ENCODE peak calls at places on chromosomes 6 and 20, in six cellular contexts. G is GM23338; C is endothelial cell; L is breast epithelium; K is CD4-positive, alpha-beta T cell; O is heart right ventricle. F is an unnamed sample.

GRCh38 chr20:23832775-23833508 is 6.4 kb upstream of the CST2 start:
- DNase-seq in G (no peak), C (no peak), L (no peak), K (no peak), O (no peak), F (no peak)

GRCh38 chr6:89834884-89835792 is 5.5 kb downstream of the CASP8AP2 start:
- DNase-seq in G (no peak), C (no peak), L (no peak), K (no peak), O (no peak), F (peak)

GRCh38 chr6:149334201-149334600 is 16.7 kb downstream of the TAB2 start:
- DNase-seq in G (no peak), C (no peak), L (no peak), K (no peak), O (no peak), F (no peak)

GRCh38 chr20:61742097-61742805 is 323.4 kb downstream of the TAF4 start:
- DNase-seq in G (no peak), C (no peak), L (no peak), K (no peak), O (no peak), F (no peak)

GRCh38 chr6:148152244-148152643 is 190.4 kb upstream of the SASH1 start:
- DNase-seq in G (no peak), C (no peak), L (no peak), K (no peak), O (no peak), F (no peak)

GRCh38 chr20:35151739-35152138 is 4.6 kb upstream of the EDEM2 start:
- DNase-seq in G (no peak), C (no peak), L (no peak), K (no peak), O (no peak), F (no peak)

GRCh38 chr20:47878601-47879004 is 93.3 kb upstream of the SULF2 start:
- DNase-seq in G (no peak), C (no peak), L (no peak), K (no peak), O (no peak), F (no peak)

GRCh38 chr6:54717849-54718455 is 128.6 kb upstream of the FAM83B start:
- DNase-seq in G (peak), C (peak), L (peak), K (no peak), O (no peak), F (peak)

GRCh38 chr20:34074101-34074760 is 37.8 kb downstream of the EIF2S2 start:
- DNase-seq in G (no peak), C (no peak), L (no peak), K (no peak), O (no peak), F (no peak)

GRCh38 chr6:19472168-19472567 is 365.0 kb upstream of the ID4 start:
- DNase-seq in G (no peak), C (no peak), L (no peak), K (no peak), O (no peak), F (no peak)

GRCh38 chr6:169701218-169701952 is 444 bp downstream of the WDR27 start:
- DNase-seq in G (peak), C (no peak), L (no peak), K (no peak), O (no peak), F (no peak)

GRCh38 chr20:1448081-1448627 is 18.5 kb downstream of the NSFL1C start:
- DNase-seq in G (no peak), C (no peak), L (no peak), K (no peak), O (no peak), F (no peak)

GRCh38 chr6:164133095-164133494 is 718.6 kb downstream of the QKI start:
- DNase-seq in G (no peak), C (no peak), L (no peak), K (no peak), O (no peak), F (no peak)

GRCh38 chr6:132275253-132275970 is 125.9 kb downstream of the MOXD1 start:
- DNase-seq in G (peak), C (no peak), L (no peak), K (no peak), O (no peak), F (no peak)

GRCh38 chr20:12030470-12030869 is 112.8 kb downstream of the BTBD3 start:
- DNase-seq in G (no peak), C (no peak), L (no peak), K (no peak), O (no peak), F (no peak)

GRCh38 chr20:54794874-54795273 is 319.5 kb downstream of the DOK5 start:
- DNase-seq in G (no peak), C (no peak), L (no peak), K (no peak), O (no peak), F (no peak)

GRCh38 chr20:8788275-8788674 is 280.6 kb upstream of the PLCB4 start:
- DNase-seq in G (no peak), C (no peak), L (no peak), K (no peak), O (no peak), F (no peak)

GRCh38 chr6:26383624-26384417 is 913 bp downstream of the BTN2A2 start:
- DNase-seq in G (peak), C (no peak), L (peak), K (no peak), O (no peak), F (no peak)

GRCh38 chr6:5172057-5172683 is 87.0 kb downstream of the PPP1R3G start:
- DNase-seq in G (peak), C (no peak), L (no peak), K (no peak), O (no peak), F (no peak)

GRCh38 chr6:29908341-29908662 is 34.0 kb upstream of the HLA-A start:
- DNase-seq in G (no peak), C (no peak), L (no peak), K (no peak), O (no peak), F (no peak)

GRCh38 chr6:149128489-149129145 is 188.9 kb upstream of the TAB2 start:
- DNase-seq in G (no peak), C (no peak), L (no peak), K (no peak), O (no peak), F (no peak)

GRCh38 chr6:4085329-4085695 is 6.4 kb upstream of the FAM217A start:
- DNase-seq in G (no peak), C (no peak), L (no peak), K (no peak), O (no peak), F (no peak)

GRCh38 chr6:28736121-28736520 is 187.7 kb downstream of the TRIM27 start:
- DNase-seq in G (no peak), C (no peak), L (no peak), K (no peak), O (no peak), F (no peak)

GRCh38 chr6:34934516-34934915 is 45.5 kb downstream of the ANKS1A start:
- DNase-seq in G (no peak), C (no peak), L (peak), K (no peak), O (peak), F (no peak)

GRCh38 chr6:121408321-121408720 is 27.1 kb upstream of the GJA1 start:
- DNase-seq in G (no peak), C (no peak), L (no peak), K (no peak), O (no peak), F (no peak)

DNA sequence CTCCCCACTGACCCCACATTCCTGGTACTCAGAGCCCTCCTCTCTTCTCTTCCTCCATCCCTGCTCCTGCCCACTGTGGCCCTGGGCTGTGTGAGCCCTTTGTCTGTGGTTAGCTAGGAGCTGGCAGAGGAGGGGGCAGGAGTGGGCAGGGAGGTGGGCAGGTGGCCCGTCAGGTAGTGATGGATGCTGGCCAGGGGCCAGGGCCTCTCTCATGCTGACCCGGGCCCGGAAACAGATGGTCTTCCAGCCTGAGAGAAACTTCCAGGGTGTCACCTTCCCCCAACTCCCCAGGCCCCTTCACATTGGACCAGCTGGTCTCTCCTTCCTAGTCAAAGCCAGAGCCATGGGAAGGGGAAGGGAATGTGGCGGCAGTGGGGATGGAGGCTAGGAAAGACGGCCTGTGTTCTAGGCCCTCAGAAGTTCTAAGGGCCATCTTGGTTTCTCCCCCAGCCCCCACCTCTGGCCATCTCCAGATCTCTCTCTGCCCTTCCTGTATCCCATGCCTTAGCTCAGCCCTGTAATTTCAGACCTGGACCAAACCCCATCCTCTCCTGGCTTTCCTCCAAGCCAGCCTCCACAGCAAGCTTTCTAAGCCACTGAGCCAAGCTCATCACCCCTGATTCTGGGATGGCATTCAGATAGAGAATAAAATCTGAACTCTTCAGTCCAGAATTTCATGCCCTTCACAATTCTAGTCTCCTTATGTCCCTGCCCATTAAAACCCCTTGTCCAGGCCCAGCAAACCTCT is 19.1 kb upstream of the CCM2L start:
- DNase-seq in G (no peak), C (no peak), L (no peak), K (no peak), O (no peak), F (no peak)
- TF ChIP-seq CTCF in G (no peak), C (no peak), L (no peak), K (no peak), O (no peak), F (no peak)

DNA sequence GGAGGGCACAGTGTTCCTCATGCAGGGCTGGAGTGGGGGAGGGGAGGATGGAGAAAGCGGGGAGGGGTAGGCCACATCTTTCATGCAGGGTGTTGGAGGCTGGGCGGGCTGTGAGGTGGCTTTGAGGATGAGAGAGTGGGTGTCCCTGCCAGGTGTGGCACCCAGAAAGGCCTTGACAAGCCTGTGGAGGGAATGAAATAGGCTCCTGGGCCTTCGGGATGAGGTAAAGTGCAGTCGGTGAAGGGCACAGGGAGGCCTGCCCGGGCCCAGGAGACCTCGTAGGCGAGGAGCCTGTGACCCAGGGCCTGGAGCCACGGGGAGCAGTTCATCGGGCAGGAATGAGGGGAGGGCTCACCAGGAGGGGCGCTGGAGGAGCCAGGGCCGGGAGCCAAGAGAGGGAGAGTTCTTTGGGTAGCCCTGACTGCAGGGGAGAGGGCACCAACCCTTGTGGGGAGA is 7.6 kb downstream of the CEBPB start:
- DNase-seq in G (peak), C (no peak), L (no peak), K (no peak), O (no peak), F (no peak)
- TF ChIP-seq CTCF in G (no peak), C (no peak), L (no peak), K (no peak), O (no peak), F (no peak)

GRCh38 chr6:40537446-40537845 is 49.7 kb downstream of the LRFN2 start:
- DNase-seq in G (no peak), C (no peak), L (no peak), K (no peak), O (no peak), F (no peak)

GRCh38 chr6:40535784-40536380 is 51.3 kb downstream of the LRFN2 start:
- DNase-seq in G (no peak), C (no peak), L (no peak), K (no peak), O (no peak), F (no peak)

GRCh38 chr6:40535105-40535783 is 51.9 kb downstream of the LRFN2 start:
- DNase-seq in G (no peak), C (no peak), L (no peak), K (no peak), O (no peak), F (no peak)

GRCh38 chr6:40538556-40538955 is 48.6 kb downstream of the LRFN2 start:
- DNase-seq in G (no peak), C (no peak), L (no peak), K (no peak), O (no peak), F (no peak)

DNA sequence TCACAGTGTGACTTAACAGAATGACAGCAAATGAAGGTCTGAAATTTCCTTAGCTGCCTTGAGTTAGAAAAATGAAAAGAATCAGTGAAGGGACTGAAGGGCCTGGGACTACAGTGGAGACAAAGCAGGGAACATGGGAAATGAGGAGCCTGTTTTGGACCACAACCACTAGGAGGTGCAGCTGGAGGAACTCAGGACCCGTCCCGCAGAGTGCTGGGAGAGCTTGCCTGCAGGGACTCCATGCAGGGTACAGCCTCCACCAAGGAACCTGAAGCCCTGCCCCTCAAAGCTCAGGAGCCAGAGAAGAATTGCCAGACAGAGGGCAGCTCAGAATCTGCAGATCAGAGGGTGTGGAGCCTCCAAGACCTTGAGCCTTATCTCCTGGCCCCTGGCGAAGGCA is 50.7 kb downstream of the LRFN2 start:
- DNase-seq in G (peak), C (peak), L (no peak), K (no peak), O (no peak), F (no peak)
- TF ChIP-seq CTCF in G (peak), C (peak), L (no peak), K (no peak), O (peak), F (no peak)

GRCh38 chr20:22816016-22816415 is 219.1 kb upstream of the SSTR4 start:
- DNase-seq in G (no peak), C (no peak), L (no peak), K (no peak), O (no peak), F (no peak)

GRCh38 chr20:22819134-22819533 is 216.0 kb upstream of the SSTR4 start:
- DNase-seq in G (no peak), C (no peak), L (no peak), K (no peak), O (no peak), F (no peak)

GRCh38 chr20:22815206-22815551 is 219.9 kb upstream of the SSTR4 start:
- DNase-seq in G (no peak), C (no peak), L (no peak), K (no peak), O (no peak), F (no peak)

GRCh38 chr20:22814475-22815205 is 220.5 kb upstream of the SSTR4 start:
- DNase-seq in G (no peak), C (no peak), L (no peak), K (no peak), O (no peak), F (no peak)

DNA sequence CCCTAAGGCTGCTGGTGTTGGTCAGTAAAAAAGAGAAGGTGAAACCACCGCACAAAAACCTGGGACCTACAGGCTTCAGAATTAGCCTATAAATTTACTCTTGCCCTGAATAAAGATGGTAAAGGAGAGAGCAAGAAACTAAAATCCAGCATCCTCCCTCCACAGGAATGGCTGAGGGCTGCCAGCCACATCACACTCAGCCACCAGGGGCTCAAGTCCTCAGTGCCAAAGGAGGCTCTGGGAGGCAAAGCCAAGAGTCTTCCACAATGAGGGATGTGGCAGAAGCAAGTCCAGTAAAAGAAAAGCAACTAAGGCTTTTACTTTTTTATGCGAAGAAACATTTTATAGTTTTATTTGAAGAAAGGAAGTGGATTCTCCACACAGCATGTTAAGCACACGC is 219.5 kb upstream of the SSTR4 start:
- DNase-seq in G (peak), C (no peak), L (no peak), K (no peak), O (no peak), F (no peak)
- TF ChIP-seq CTCF in G (peak), C (peak), L (no peak), K (no peak), O (no peak), F (no peak)

DNA sequence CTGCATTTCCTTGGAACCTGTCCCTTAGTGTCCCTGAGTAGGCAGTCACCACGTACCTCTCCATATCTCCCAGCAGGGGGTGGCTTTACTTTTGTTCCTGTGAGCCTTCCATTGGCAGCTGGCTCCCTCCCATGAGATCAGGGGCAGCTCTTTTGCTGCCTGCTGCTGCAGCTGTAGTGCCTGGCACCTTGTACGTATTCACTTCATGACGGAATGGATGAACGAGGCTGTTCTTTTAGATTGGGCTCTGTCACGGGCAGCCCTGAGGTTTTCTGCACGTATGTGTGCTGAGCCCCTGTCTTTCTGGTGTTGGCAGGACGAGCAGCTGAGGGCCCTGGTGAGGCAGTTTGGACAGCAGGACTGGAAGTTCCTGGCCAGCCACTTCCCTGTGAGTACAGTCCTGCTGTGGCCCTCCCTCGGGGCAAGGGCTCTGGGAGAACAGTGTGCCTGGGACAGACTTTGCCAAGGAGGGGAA is 14.6 kb downstream of the MYBL2 start:
- DNase-seq in G (peak), C (no peak), L (no peak), K (no peak), O (peak), F (peak)
- TF ChIP-seq CTCF in G (no peak), C (no peak), L (no peak), K (no peak), O (no peak), F (no peak)

GRCh38 chr6:1313755-1314503 is 2.0 kb downstream of the FOXQ1 start:
- DNase-seq in G (peak), C (peak), L (no peak), K (no peak), O (no peak), F (peak)
- TF ChIP-seq CTCF in G (peak), C (peak), L (no peak), K (no peak), O (peak), F (peak)

GRCh38 chr20:63323298-63323820 is 30.4 kb downstream of the COL20A1 start:
- DNase-seq in G (peak), C (no peak), L (no peak), K (no peak), O (no peak), F (no peak)
- TF ChIP-seq CTCF in G (peak), C (no peak), L (no peak), K (no peak), O (no peak), F (no peak)

GRCh38 chr20:50663095-50663821 is 28.1 kb downstream of the RIPOR3 start:
- DNase-seq in G (peak), C (no peak), L (peak), K (no peak), O (no peak), F (no peak)
- TF ChIP-seq CTCF in G (peak), C (no peak), L (no peak), K (no peak), O (peak), F (no peak)

DNA sequence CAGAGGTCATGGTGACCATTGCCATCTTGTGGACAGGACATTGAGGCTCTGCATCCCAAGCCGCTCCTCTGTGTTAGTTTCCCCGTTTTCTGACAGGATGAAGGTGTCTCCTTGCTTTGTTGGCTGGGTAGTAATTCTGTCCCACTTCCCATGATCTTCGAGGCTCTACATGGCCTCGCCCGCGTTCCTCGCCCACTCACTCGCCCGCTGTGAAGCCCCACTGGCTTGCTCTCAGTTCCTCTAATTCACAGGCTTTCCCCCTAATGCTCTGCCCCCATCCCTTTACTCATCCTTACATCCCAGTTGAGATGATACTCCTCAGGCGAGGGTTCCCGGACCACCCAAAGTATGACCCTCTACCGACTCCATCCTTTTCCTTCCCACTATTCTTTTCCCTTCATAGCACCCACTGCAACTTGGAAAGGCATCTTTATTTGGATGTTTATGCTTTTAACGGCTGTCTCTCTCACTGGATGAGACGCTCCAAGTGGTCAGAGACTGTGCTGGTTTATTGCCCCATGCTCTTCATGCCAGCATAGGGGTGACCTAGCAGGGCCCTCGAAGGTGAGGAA is 511 bp upstream of the SLC35B2 start:
- DNase-seq in G (no peak), C (no peak), L (no peak), K (no peak), O (no peak), F (peak)
- TF ChIP-seq CTCF in G (peak), C (no peak), L (no peak), K (peak), O (peak), F (no peak)

F was measured in GM13976.